ENCODE peak calls at places on chromosomes 7 and 10, in ten cellular contexts. A is CD4-positive, alpha-beta T cell; W is upper lobe of right lung; J is thoracic aorta; V is right cardiac atrium; Z is kidney; H is A549; Y is testis; U is adipocyte; S is aorta. E is an unnamed sample. For H3K9me3, the result is how much of the 10 kb centered on the place peaks cover.

GRCh38 chr10:48633381-48634197 is 28.7 kb upstream of the ARHGAP22 start:
- DNase-seq in H (no peak), U (no peak), Z (no peak), S (no peak), A (no peak), Y (no peak), W (no peak), J (no peak), V (no peak), E (no peak)

GRCh38 chr7:73741600-73741999 is 3.0 kb upstream of the ABHD11 start:
- DNase-seq in U (no peak), W (no peak), H (no peak), S (no peak), J (no peak), A (no peak), V (no peak), Z (no peak), Y (no peak), E (no peak)

GRCh38 chr10:35306852-35307251 is 29.5 kb upstream of the CCNY start:
- DNase-seq in A (no peak), Z (peak), V (no peak), U (no peak), J (no peak), H (no peak), S (no peak), Y (no peak), W (peak), E (peak)

GRCh38 chr10:96138102-96138501 is 8.0 kb downstream of the ZNF518A start:
- DNase-seq in S (no peak), H (no peak), A (no peak), U (no peak), Z (no peak), W (no peak), J (no peak), Y (no peak), V (no peak), E (no peak)

GRCh38 chr10:113631680-113632079 is 32.2 kb downstream of the NRAP start:
- DNase-seq in J (no peak), H (no peak), U (no peak), Z (no peak), S (no peak), W (no peak), Y (no peak), V (no peak), A (no peak), E (no peak)

GRCh38 chr10:132813560-132814468 is 27.9 kb upstream of the NKX6-2 start:
- DNase-seq in Z (no peak), U (no peak), S (peak), A (no peak), V (no peak), H (no peak), J (no peak), W (no peak), Y (no peak), E (no peak)

GRCh38 chr10:15817407-15818046 is 42.8 kb downstream of the MINDY3 start:
- DNase-seq in A (no peak), Y (no peak), V (no peak), S (no peak), H (no peak), Z (no peak), U (peak), W (no peak), J (no peak), E (no peak)

GRCh38 chr10:23968296-23968695 is 240.6 kb upstream of the KIAA1217 start:
- DNase-seq in U (no peak), S (no peak), V (no peak), J (no peak), A (no peak), Y (no peak), W (no peak), Z (no peak), H (no peak), E (no peak)

GRCh38 chr7:104657134-104657533 is 328.7 kb downstream of the LHFPL3 start:
- DNase-seq in J (no peak), Z (no peak), Y (no peak), W (no peak), V (no peak), H (no peak), A (no peak), U (no peak), S (no peak), E (no peak)

GRCh38 chr10:132700168-132701098 is 85.5 kb downstream of the NKX6-2 start:
- DNase-seq in Y (no peak), S (peak), Z (peak), H (no peak), J (no peak), A (no peak), U (peak), W (peak), V (peak), E (peak)

GRCh38 chr7:68269410-68269809 is 1272.8 kb downstream of the TYW1 start:
- DNase-seq in S (peak), V (no peak), H (peak), W (no peak), U (peak), A (no peak), J (no peak), Y (no peak), Z (peak), E (peak)

GRCh38 chr7:100099452-100099851 is 1.7 kb downstream of the MCM7 start:
- DNase-seq in A (no peak), J (no peak), Y (no peak), Z (no peak), S (no peak), H (no peak), V (no peak), U (no peak), W (no peak), E (no peak)

GRCh38 chr7:146874722-146875121 is 758.1 kb downstream of the CNTNAP2 start:
- DNase-seq in Y (no peak), H (no peak), U (no peak), W (no peak), A (no peak), S (no peak), Z (no peak), V (no peak), J (no peak), E (no peak)

GRCh38 chr10:1278304-1278703 is 222.1 kb downstream of the WDR37 start:
- DNase-seq in W (no peak), Y (no peak), H (no peak), U (no peak), Z (no peak), A (no peak), J (no peak), S (no peak), V (no peak), E (no peak)

GRCh38 chr10:2981361-2981801 is 86.0 kb upstream of the PFKP start:
- DNase-seq in U (no peak), Z (no peak), H (no peak), J (no peak), W (no peak), A (no peak), Y (no peak), V (no peak), S (no peak), E (no peak)

GRCh38 chr7:46264646-46265045 is 343.6 kb upstream of the IGFBP3 start:
- DNase-seq in J (no peak), Z (no peak), W (no peak), Y (no peak), H (no peak), S (no peak), U (no peak), V (no peak), A (no peak), E (no peak)

GRCh38 chr7:20561466-20561865 is 54.0 kb upstream of the ABCB5 start:
- DNase-seq in U (no peak), Y (no peak), W (no peak), V (no peak), Z (no peak), S (no peak), A (no peak), J (no peak), H (no peak), E (no peak)

GRCh38 chr7:29189743-29190201 is 4.8 kb upstream of the CHN2 start:
- DNase-seq in V (peak), A (peak), U (peak), Z (peak), H (peak), Y (peak), J (no peak), W (peak), S (peak), E (peak)

GRCh38 chr10:73333202-73333601 is 25.5 kb downstream of the CFAP70 start:
- DNase-seq in Z (no peak), V (no peak), Y (no peak), J (no peak), H (no peak), W (no peak), S (no peak), U (no peak), A (no peak), E (no peak)

GRCh38 chr7:70881470-70881869 is 250.5 kb upstream of the GALNT17 start:
- DNase-seq in S (no peak), U (no peak), Y (peak), H (no peak), J (no peak), Z (no peak), A (no peak), W (no peak), V (no peak), E (no peak)

GRCh38 chr10:79982861-79983260 is 34.0 kb upstream of the SFTPD start:
- DNase-seq in U (no peak), W (no peak), Z (no peak), H (no peak), J (no peak), S (no peak), Y (no peak), V (no peak), A (no peak), E (no peak)

GRCh38 chr7:141115949-141116348 is 42.1 kb downstream of the TMEM178B start:
- DNase-seq in J (no peak), Z (no peak), Y (no peak), S (no peak), U (no peak), V (no peak), A (no peak), W (no peak), H (no peak), E (no peak)

GRCh38 chr7:102444961-102445673 is 11.7 kb downstream of the ORAI2 start:
- DNase-seq in Y (no peak), S (no peak), A (no peak), H (no peak), J (no peak), U (no peak), Z (no peak), V (no peak), W (no peak), E (no peak)

GRCh38 chr7:129617178-129617577 is 5.7 kb downstream of the NRF1 start:
- DNase-seq in A (no peak), Y (no peak), W (no peak), U (no peak), H (no peak), S (no peak), V (no peak), Z (no peak), J (no peak), E (no peak)

GRCh38 chr10:114437456-114438292 is 33.4 kb upstream of the AFAP1L2 start:
- DNase-seq in S (no peak), W (no peak), V (no peak), Z (no peak), Y (no peak), H (peak), U (peak), A (no peak), J (no peak), E (no peak)

GRCh38 chr7:127598318-127598717 is 4.8 kb downstream of the FSCN3 start:
- DNase-seq in V (no peak), Y (no peak), A (no peak), J (no peak), W (no peak), S (no peak), Z (no peak), H (peak), U (no peak), E (no peak)

GRCh38 chr7:139861794-139862193 is 32.7 kb downstream of the TBXAS1 start:
- DNase-seq in J (no peak), Z (no peak), U (no peak), S (no peak), W (no peak), Y (no peak), A (no peak), V (no peak), H (no peak), E (no peak)

GRCh38 chr10:31771345-31771831 is 157.2 kb downstream of the ARHGAP12 start:
- DNase-seq in S (no peak), V (no peak), U (no peak), A (no peak), H (no peak), W (no peak), J (no peak), Z (no peak), Y (no peak), E (no peak)

GRCh38 chr10:122476034-122476695 is 14.8 kb downstream of the HTRA1 start:
- DNase-seq in V (no peak), S (peak), Y (no peak), H (no peak), A (no peak), Z (no peak), U (no peak), W (no peak), J (no peak), E (no peak)

GRCh38 chr7:140165422-140165821 is 11.4 kb downstream of the KDM7A start:
- DNase-seq in A (no peak), V (no peak), Z (no peak), S (no peak), J (no peak), H (no peak), Y (no peak), W (no peak), U (peak), E (no peak)

GRCh38 chr7:158265743-158266080 is 321.9 kb downstream of the PTPRN2 start:
- DNase-seq in V (no peak), A (no peak), W (peak), H (no peak), Z (no peak), Y (no peak), J (no peak), U (no peak), S (peak), E (no peak)
- H3K9me3 ChIP-seq in V (under half), A (under half), W (under half), H (under half), Z (under half), Y (under half), J (under half), U (under half), S (under half), E (under half)

GRCh38 chr10:50351483-50352146 is 100.3 kb upstream of the ASAH2 start:
- DNase-seq in U (no peak), W (no peak), Y (no peak), J (no peak), Z (no peak), V (no peak), S (no peak), A (no peak), H (no peak), E (no peak)
- H3K9me3 ChIP-seq in U (under half), W (under half), Y (under half), J (under half), Z (under half), V (under half), S (under half), A (under half), H (under half), E (under half)

GRCh38 chr10:11886851-11887250 is 63.7 kb downstream of the PROSER2 start:
- DNase-seq in W (peak), Y (no peak), S (peak), A (no peak), U (peak), H (no peak), V (no peak), Z (peak), J (no peak), E (no peak)

GRCh38 chr10:11886138-11886474 is 63.0 kb downstream of the PROSER2 start:
- DNase-seq in A (no peak), H (no peak), Y (no peak), Z (no peak), W (no peak), J (no peak), V (no peak), S (peak), U (no peak), E (no peak)

GRCh38 chr10:11885437-11886137 is 62.4 kb downstream of the PROSER2 start:
- DNase-seq in J (no peak), U (no peak), A (no peak), W (peak), H (no peak), V (no peak), S (peak), Y (no peak), Z (no peak), E (no peak)

GRCh38 chr10:11882646-11883375 is 59.7 kb downstream of the PROSER2 start:
- DNase-seq in H (no peak), U (no peak), Z (no peak), V (no peak), A (no peak), Y (no peak), S (peak), J (no peak), W (no peak), E (no peak)

DNA sequence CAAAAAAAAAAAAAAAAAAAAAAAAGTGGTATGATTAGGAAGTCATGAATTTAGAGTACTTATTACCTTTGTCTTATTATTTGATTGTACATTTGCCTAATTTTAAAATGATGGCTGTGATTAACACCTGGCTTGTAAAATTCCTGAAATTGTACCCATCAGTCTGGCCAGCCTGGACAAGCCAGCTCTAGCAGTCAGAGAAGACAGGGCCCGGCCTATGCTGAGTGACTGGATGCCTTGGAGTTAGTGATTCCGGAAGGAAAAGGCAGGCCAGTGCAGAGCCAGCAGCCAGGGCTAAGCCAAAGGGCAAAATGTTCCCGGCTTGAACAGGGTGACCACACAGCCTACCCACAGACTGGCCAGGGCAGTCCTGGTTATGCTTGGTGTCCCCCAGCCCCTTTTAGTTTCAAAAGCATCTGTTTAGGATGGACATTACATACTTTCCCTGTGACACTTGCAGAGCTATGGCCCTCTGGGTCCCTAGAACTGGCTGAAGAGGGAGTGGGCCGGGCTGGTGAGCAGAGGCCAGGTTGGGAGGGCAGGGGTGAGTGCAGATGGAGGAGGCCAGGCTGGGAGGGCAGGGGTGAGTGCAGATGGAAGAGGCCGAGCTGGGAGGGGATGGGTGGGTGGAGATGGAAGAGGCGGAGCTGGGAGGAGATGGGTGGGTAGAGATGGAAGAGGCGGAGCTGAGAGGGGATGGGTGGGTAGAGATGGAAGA is 61.7 kb downstream of the PROSER2 start:
- DNase-seq in Z (peak), V (no peak), U (no peak), J (no peak), A (no peak), Y (no peak), H (no peak), W (peak), S (peak), E (no peak)
- H3K9me3 ChIP-seq in Z (under half), V (under half), U (under half), J (under half), A (under half), Y (under half), H (under half), W (under half), S (under half), E (under half)

GRCh38 chr7:63080831-63081230 is 917.8 kb upstream of the ZNF722 start:
- DNase-seq in S (no peak), W (no peak), V (no peak), Z (no peak), U (no peak), Y (no peak), H (no peak), J (no peak), A (no peak), E (no peak)

GRCh38 chr7:63073736-63074135 is 924.9 kb upstream of the ZNF722 start:
- DNase-seq in J (no peak), W (no peak), S (no peak), H (no peak), V (no peak), U (no peak), Y (no peak), Z (no peak), A (no peak), E (no peak)

GRCh38 chr7:63073286-63073685 is 925.4 kb upstream of the ZNF722 start:
- DNase-seq in V (no peak), W (no peak), H (no peak), U (no peak), Z (no peak), A (no peak), J (no peak), S (no peak), Y (no peak), E (no peak)

GRCh38 chr7:63080406-63080805 is 918.2 kb upstream of the ZNF722 start:
- DNase-seq in J (no peak), Z (no peak), S (no peak), W (no peak), U (no peak), Y (no peak), V (no peak), A (no peak), H (no peak), E (no peak)

DNA sequence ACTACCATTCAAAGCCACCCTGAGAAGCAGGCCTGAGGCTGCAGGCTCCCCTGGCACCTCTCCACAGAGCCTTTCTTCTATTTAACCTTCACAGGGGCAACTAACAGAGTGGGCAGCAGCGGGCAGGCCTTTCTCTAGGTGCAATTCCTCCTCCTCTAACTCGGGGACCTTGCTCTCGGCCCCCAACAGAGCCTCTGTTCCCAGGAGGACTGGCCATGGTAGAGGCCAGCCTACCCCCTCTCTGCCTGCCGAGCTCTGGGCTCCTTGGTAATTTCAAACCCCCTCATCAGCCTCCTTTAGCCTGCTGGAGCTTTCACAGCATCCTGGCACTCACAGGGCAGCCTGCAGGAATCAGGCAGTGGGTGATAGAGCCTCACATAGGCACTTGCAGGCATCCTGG is 920.8 kb upstream of the ZNF722 start:
- DNase-seq in A (no peak), V (no peak), Y (no peak), J (no peak), S (no peak), H (no peak), U (no peak), Z (no peak), W (no peak), E (no peak)
- H3K9me3 ChIP-seq in A (under half), V (under half), Y (under half), J (under half), S (under half), H (under half), U (half or more), Z (under half), W (under half), E (under half)

GRCh38 chr7:63072806-63073205 is 925.8 kb upstream of the ZNF722 start:
- DNase-seq in H (no peak), Z (no peak), W (no peak), V (no peak), Y (no peak), U (no peak), J (no peak), S (no peak), A (no peak), E (no peak)
- H3K9me3 ChIP-seq in H (under half), Z (under half), W (under half), V (under half), Y (under half), U (under half), J (under half), S (under half), A (under half), E (under half)

E was measured in adrenal gland.